ENCODE peak calls at places on chromosomes 16 and 17, in five cellular contexts. L is GM23338, B is MM.1S, F is neural progenitor cell, D is GM23248. A is an unnamed sample.

GRCh38 chr17:18217412-18218015 is 7.9 kb upstream of the LLGL1 start:
- DNase-seq in D (peak; percentile 67), L (peak; percentile 86), B (peak; percentile 61), F (peak; percentile 84), A (no peak)

GRCh38 chr16:85563515-85564276 is 49.4 kb upstream of the GSE1 start:
- DNase-seq in F (no peak), B (no peak), L (no peak), D (no peak), A (no peak)

GRCh38 chr17:48068491-48068961 is 20.4 kb downstream of the NFE2L1 start:
- DNase-seq in D (peak; percentile 85), F (no peak), B (no peak), L (peak; percentile 82), A (no peak)

GRCh38 chr16:84294196-84295142 is at the start of gene WFDC1:
- DNase-seq in L (peak; percentile 43), B (no peak), D (peak; percentile 70), F (peak; percentile 37), A (no peak)

GRCh38 chr17:73318861-73319260 is 7.1 kb upstream of the CDC42EP4 start:
- DNase-seq in F (no peak), B (no peak), D (no peak), L (no peak), A (no peak)

GRCh38 chr16:13866073-13866472 is 53.9 kb upstream of the ERCC4 start:
- DNase-seq in L (peak; percentile 94), D (peak; percentile 88), B (peak; percentile 34), F (peak; percentile 88), A (peak; percentile 55)

GRCh38 chr16:57422026-57422944 is 17.7 kb downstream of the CCL17 start:
- DNase-seq in L (peak; percentile 71), B (no peak), D (peak; percentile 65), F (peak; percentile 58), A (peak; percentile 59)

GRCh38 chr17:34363183-34363661 is at the start of gene CCL1:
- DNase-seq in F (no peak), B (no peak), D (no peak), L (no peak), A (no peak)

GRCh38 chr16:22786691-22787090 is 27.3 kb upstream of the HS3ST2 start:
- DNase-seq in B (no peak), D (peak; percentile 15), F (no peak), L (no peak), A (no peak)

GRCh38 chr17:5951912-5952311 is 118.3 kb upstream of the WSCD1 start:
- DNase-seq in F (no peak), D (no peak), L (no peak), B (no peak), A (no peak)

GRCh38 chr16:27449434-27450188 is 47.6 kb downstream of the IL21R start:
- DNase-seq in F (no peak), B (no peak), D (no peak), L (no peak), A (no peak)

GRCh38 chr16:27453476-27453825 is 51.5 kb downstream of the IL21R start:
- DNase-seq in L (no peak), F (no peak), D (no peak), B (no peak), A (no peak)

GRCh38 chr16:27450836-27451341 is 48.9 kb downstream of the IL21R start:
- DNase-seq in L (no peak), B (no peak), F (no peak), D (peak; percentile 48), A (no peak)

GRCh38 chr16:27455700-27456099 is 53.7 kb downstream of the IL21R start:
- DNase-seq in F (no peak), L (no peak), B (no peak), D (no peak), A (no peak)

DNA sequence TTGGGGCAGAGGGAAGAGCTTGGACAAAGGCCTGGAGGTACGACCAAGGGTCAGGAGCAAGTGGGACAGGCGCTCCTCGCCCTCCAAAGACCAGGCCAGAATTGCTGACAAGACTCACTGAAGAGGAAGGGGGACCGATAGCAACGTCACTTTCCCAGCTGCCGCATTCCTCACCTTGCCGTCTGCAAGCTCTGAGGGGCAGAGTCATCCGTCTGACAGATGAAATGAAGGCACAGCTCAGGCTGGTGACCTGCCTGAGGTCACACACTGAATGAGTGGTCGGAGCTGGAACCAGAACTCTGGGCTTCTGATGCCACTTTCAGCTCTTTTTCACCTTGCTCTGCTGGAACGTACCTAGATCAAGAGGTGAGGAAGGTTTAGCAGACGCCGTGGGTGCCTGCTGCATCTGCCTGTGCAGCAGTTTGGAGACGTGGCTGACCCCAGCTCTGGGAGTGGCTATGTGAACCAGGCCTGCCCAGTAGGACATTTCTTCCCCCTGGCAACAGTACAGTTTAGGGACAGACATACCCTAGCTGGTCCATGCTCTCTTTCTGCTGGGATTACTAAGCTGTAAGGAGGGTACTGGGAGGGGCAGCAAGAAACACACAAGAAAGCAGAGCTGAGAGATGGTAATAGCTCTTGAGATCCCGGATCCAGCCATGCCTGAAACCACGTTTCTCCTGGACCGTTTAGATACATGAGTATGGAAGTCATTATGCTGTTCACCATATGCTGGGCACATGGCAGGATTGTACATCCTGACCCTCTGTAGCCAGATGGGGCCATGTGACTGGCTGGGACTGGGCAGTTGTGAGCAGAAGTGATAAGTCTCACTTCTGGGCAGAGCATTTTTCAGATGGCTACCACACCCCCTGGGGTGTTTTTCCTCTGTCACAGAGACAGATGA is 50.8 kb downstream of the IL21R start:
- DNase-seq in D (no peak), L (no peak), F (no peak), B (no peak), A (no peak)
- TF ChIP-seq EZH2 in D (no peak), L (no peak), F (no peak), B (no peak), A (no peak)

GRCh38 chr17:50206604-50207293 is 5.3 kb upstream of the COL1A1 start:
- DNase-seq in F (peak; percentile 85), B (no peak), L (peak; percentile 83), D (peak; percentile 85), A (no peak)
- H3F3A ChIP-seq in F (peaks cover 21% of the 10 kb centered on the region), B (no peaks in the 10 kb centered on the region), L (peaks cover 5% of the 10 kb centered on the region), D (peaks cover 69% of the 10 kb centered on the region), A (no peaks in the 10 kb centered on the region)

GRCh38 chr17:19619705-19620325 is 28.7 kb upstream of the ALDH3A2 start:
- DNase-seq in B (no peak), F (no peak), D (no peak), L (peak; percentile 15), A (no peak)
- TF ChIP-seq EZH2 in B (no peak), F (no peak), D (no peak), L (no peak), A (no peak)

DNA sequence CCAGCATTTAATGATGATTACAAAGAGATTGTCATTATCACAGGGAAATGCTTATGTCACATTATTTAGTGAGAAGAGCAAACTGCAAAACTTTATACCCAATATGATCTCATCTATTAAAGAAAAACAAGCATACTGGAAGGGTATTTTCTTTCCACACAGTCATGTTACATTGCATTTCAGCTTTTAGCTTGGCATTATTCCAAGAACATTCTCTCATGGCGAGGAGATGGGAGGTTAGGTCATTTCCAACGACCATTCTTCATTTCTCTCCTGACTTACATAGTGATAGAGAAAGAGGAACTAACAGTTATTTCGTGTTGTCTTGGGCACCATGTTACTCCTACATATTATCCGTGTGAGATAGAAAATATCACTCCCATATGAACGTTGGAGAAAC is 309.4 kb upstream of the XYLT1 start:
- DNase-seq in L (no peak), D (no peak), F (no peak), B (no peak), A (no peak)
- H3F3A ChIP-seq in L (no peaks in the 10 kb centered on the region), D (peaks cover 10% of the 10 kb centered on the region), F (peaks cover 8% of the 10 kb centered on the region), B (no peaks in the 10 kb centered on the region), A (no peaks in the 10 kb centered on the region)

DNA sequence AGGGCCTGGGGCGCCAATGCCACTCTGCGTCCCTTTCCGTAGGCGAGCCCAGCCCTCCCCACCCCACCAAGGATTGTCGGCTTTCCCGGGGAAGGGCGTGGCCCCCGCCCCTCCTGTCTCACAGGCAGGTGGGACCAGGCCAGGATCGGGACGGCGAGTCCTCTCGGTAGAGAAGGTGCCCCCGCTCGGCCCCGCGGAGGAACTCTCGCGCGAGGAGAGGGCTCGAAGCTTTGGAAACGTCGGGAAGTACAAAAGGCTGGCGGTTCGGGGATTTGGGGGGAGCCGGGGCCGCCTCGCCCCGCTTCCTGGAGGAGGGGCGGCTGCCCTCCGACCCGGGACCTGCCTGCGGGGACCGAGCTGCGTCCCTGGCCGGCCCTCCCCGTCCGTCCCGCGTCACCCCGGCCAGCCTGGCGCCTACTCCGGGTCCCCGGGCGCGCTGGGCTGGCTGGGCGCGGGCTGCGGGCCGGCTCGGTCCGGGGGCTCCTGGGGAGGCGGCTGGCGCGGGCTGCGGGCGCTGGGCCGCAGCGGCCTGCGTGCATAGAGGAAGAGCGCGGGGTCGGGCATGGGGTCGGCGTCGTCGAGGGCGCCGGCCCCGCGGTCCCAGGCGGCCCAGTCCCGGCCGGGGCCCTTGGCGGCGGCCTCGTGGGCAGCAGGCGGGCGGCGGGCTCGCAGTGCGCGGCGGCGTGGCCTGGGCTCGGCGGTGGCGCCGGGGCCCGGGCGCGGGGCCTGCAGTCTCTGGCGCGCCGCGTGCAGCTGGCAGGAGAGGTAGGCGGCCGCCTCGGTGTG is 12.6 kb upstream of the CLUH start:
- DNase-seq in D (peak; percentile 27), F (peak; percentile 78), B (no peak), L (peak; percentile 90), A (peak; percentile 76)
- TF ChIP-seq EZH2 in D (peak; percentile 26), F (no peak), B (no peak), L (no peak), A (no peak)

GRCh38 chr17:37488009-37488604 is 1.6 kb upstream of the DUSP14 start:
- DNase-seq in F (peak; percentile 45), D (peak; percentile 96), B (peak; percentile 31), L (peak; percentile 72), A (peak; percentile 37)

GRCh38 chr17:37490638-37491614 is 1.2 kb downstream of the DUSP14 start:
- DNase-seq in F (peak; percentile 70), L (peak; percentile 69), D (peak; percentile 93), B (peak; percentile 17), A (peak; percentile 87)

GRCh38 chr17:37488607-37489196 is 989 bp upstream of the DUSP14 start:
- DNase-seq in B (peak; percentile 76), D (peak; percentile 99), L (peak; percentile 90), F (peak; percentile 61), A (peak; percentile 98)

GRCh38 chr17:37489197-37490001 is at the start of gene DUSP14:
- DNase-seq in D (peak; percentile 91), B (peak; percentile 90), F (peak; percentile 94), L (peak; percentile 86), A (peak; percentile 86)

GRCh38 chr17:37490022-37490587 is 414 bp downstream of the DUSP14 start:
- DNase-seq in L (peak; percentile 85), B (peak; percentile 61), D (peak; percentile 92), F (peak; percentile 78), A (peak; percentile 64)
- H3F3A ChIP-seq in L (peaks cover 8% of the 10 kb centered on the region), B (peaks cover 11% of the 10 kb centered on the region), D (peaks cover 72% of the 10 kb centered on the region), F (peaks cover 43% of the 10 kb centered on the region), A (peaks cover 73% of the 10 kb centered on the region)

GRCh38 chr17:78256705-78257559 is 25.5 kb downstream of the TMEM235 start:
- DNase-seq in D (no peak), B (no peak), F (peak; percentile 51), L (no peak), A (no peak)

GRCh38 chr17:78255953-78256704 is 24.7 kb downstream of the TMEM235 start:
- DNase-seq in B (no peak), L (no peak), D (no peak), F (no peak), A (no peak)

GRCh38 chr17:78255029-78255656 is 23.7 kb downstream of the TMEM235 start:
- DNase-seq in D (no peak), L (no peak), F (no peak), B (no peak), A (no peak)

GRCh38 chr17:78258323-78259229 is 27.1 kb downstream of the TMEM235 start:
- DNase-seq in D (peak; percentile 13), B (peak; percentile 51), F (peak; percentile 8), L (peak; percentile 62), A (no peak)

GRCh38 chr17:78257810-78258322 is 26.4 kb downstream of the TMEM235 start:
- DNase-seq in D (no peak), F (no peak), L (no peak), B (peak; percentile 86), A (no peak)
- TF ChIP-seq EZH2 in D (no peak), F (no peak), L (no peak), B (no peak), A (no peak)